ENCODE peak calls at places on chromosomes 5 and 9, in eight cellular contexts. G is ovary, I is A673, R is A549, C is GM12865, S is left ventricle myocardium inferior, V is foreskin fibroblast, P is HCT116. N is an unnamed sample.

GRCh38 chr5:103883143-103883542 is 320.6 kb upstream of the NUDT12 start:
- DNase-seq in G (no peak), I (no peak), R (no peak), C (no peak), S (no peak), V (no peak), P (no peak), N (no peak)

GRCh38 chr5:176859916-176860315 is 39.2 kb downstream of the HK3 start:
- DNase-seq in G (no peak), I (no peak), R (no peak), C (no peak), S (no peak), V (no peak), P (no peak), N (no peak)

GRCh38 chr9:22990349-22990748 is 543.7 kb downstream of the DMRTA1 start:
- DNase-seq in G (no peak), I (no peak), R (no peak), C (no peak), S (no peak), V (no peak), P (no peak), N (no peak)

GRCh38 chr5:177524539-177524900 is 7.8 kb upstream of the DDX41 start:
- DNase-seq in G (no peak), I (no peak), R (no peak), C (no peak), S (peak), V (no peak), P (no peak), N (no peak)

GRCh38 chr9:13705913-13706312 is 426.4 kb upstream of the MPDZ start:
- DNase-seq in G (no peak), I (no peak), R (no peak), C (no peak), S (peak), V (peak), P (no peak), N (no peak)

GRCh38 chr9:131407717-131408195 is 13.9 kb downstream of the PRRC2B start:
- DNase-seq in G (peak), I (peak), R (no peak), C (no peak), S (peak), V (peak), P (no peak), N (no peak)

GRCh38 chr5:31860726-31861432 is 221.9 kb downstream of the PDZD2 start:
- DNase-seq in G (no peak), I (no peak), R (no peak), C (no peak), S (no peak), V (no peak), P (no peak), N (no peak)

GRCh38 chr5:96794757-96795156 is 13.0 kb downstream of the ERAP1 start:
- DNase-seq in G (no peak), I (no peak), R (no peak), C (no peak), S (no peak), V (no peak), P (no peak), N (no peak)

GRCh38 chr9:12699529-12699928 is 6.3 kb downstream of the TYRP1 start:
- DNase-seq in G (no peak), I (no peak), R (no peak), C (no peak), S (no peak), V (peak), P (no peak), N (no peak)

GRCh38 chr5:17001418-17001817 is 65.3 kb upstream of the MYO10 start:
- DNase-seq in G (no peak), I (no peak), R (no peak), C (no peak), S (no peak), V (peak), P (no peak), N (no peak)

GRCh38 chr5:78533356-78533755 is 115.2 kb downstream of the LHFPL2 start:
- DNase-seq in G (no peak), I (no peak), R (peak), C (peak), S (no peak), V (no peak), P (no peak), N (no peak)

GRCh38 chr9:112091805-112092204 is 83.3 kb downstream of the SUSD1 start:
- DNase-seq in G (no peak), I (peak), R (no peak), C (no peak), S (no peak), V (peak), P (no peak), N (no peak)

GRCh38 chr5:102289251-102289899 is 6.7 kb downstream of the SLCO4C1 start:
- DNase-seq in G (no peak), I (no peak), R (no peak), C (no peak), S (no peak), V (no peak), P (no peak), N (no peak)

GRCh38 chr5:87650284-87650683 is 237.6 kb upstream of the CCNH start:
- DNase-seq in G (no peak), I (no peak), R (no peak), C (no peak), S (no peak), V (no peak), P (no peak), N (no peak)

GRCh38 chr5:14730881-14731280 is 66.4 kb downstream of the OTULIN start:
- DNase-seq in G (no peak), I (no peak), R (no peak), C (no peak), S (no peak), V (no peak), P (no peak), N (no peak)

GRCh38 chr5:123754167-123754840 is 242.3 kb downstream of the CSNK1G3 start:
- DNase-seq in G (no peak), I (peak), R (no peak), C (no peak), S (no peak), V (peak), P (no peak), N (no peak)

GRCh38 chr5:127838661-127839060 is 135.5 kb downstream of the CCDC192 start:
- DNase-seq in G (no peak), I (no peak), R (no peak), C (peak), S (no peak), V (peak), P (no peak), N (no peak)

GRCh38 chr9:131173995-131174394 is 48.6 kb downstream of the NUP214 start:
- DNase-seq in G (no peak), I (no peak), R (no peak), C (no peak), S (no peak), V (no peak), P (no peak), N (no peak)

GRCh38 chr9:87898151-87898550 is 15.5 kb downstream of the SPATA31E1 start:
- DNase-seq in G (no peak), I (peak), R (no peak), C (no peak), S (no peak), V (peak), P (no peak), N (no peak)

GRCh38 chr5:147560982-147561381 is 51.1 kb upstream of the DPYSL3 start:
- DNase-seq in G (no peak), I (peak), R (no peak), C (no peak), S (no peak), V (no peak), P (no peak), N (no peak)

GRCh38 chr9:135033487-135033886 is 54.0 kb upstream of the OLFM1 start:
- DNase-seq in G (no peak), I (no peak), R (no peak), C (no peak), S (no peak), V (no peak), P (no peak), N (no peak)

GRCh38 chr5:79546782-79547428 is 33.0 kb upstream of the HOMER1 start:
- DNase-seq in G (no peak), I (no peak), R (no peak), C (no peak), S (no peak), V (peak), P (no peak), N (no peak)

GRCh38 chr9:129178983-129179382 is 922 bp upstream of the IER5L start:
- DNase-seq in G (no peak), I (no peak), R (no peak), C (no peak), S (no peak), V (no peak), P (no peak), N (no peak)

GRCh38 chr5:55668356-55668755 is 43.8 kb downstream of the SLC38A9 start:
- DNase-seq in G (no peak), I (peak), R (peak), C (no peak), S (no peak), V (peak), P (peak), N (peak)

GRCh38 chr5:107218457-107219193 is 452.1 kb downstream of the EFNA5 start:
- DNase-seq in G (no peak), I (no peak), R (no peak), C (no peak), S (no peak), V (peak), P (no peak), N (peak)

GRCh38 chr5:86118542-86118941 is 499.2 kb upstream of the COX7C start:
- DNase-seq in G (no peak), I (no peak), R (peak), C (peak), S (no peak), V (no peak), P (peak), N (no peak)

GRCh38 chr5:83007755-83008154 is 69.4 kb downstream of the TMEM167A start:
- DNase-seq in G (no peak), I (no peak), R (no peak), C (no peak), S (no peak), V (no peak), P (no peak), N (no peak)

GRCh38 chr5:178483620-178484019 is 106.6 kb downstream of the COL23A1 start:
- DNase-seq in G (no peak), I (no peak), R (no peak), C (peak), S (peak), V (no peak), P (no peak), N (no peak)

GRCh38 chr9:131296906-131297500 is 7.5 kb downstream of the PLPP7 start:
- DNase-seq in G (no peak), I (no peak), R (no peak), C (no peak), S (no peak), V (no peak), P (no peak), N (no peak)

GRCh38 chr5:57839025-57839424 is 356.4 kb upstream of the ACTBL2 start:
- DNase-seq in G (no peak), I (no peak), R (no peak), C (no peak), S (no peak), V (no peak), P (no peak), N (no peak)

GRCh38 chr5:142295960-142296860 is 28.6 kb downstream of the SPRY4 start:
- DNase-seq in G (no peak), I (no peak), R (no peak), C (no peak), S (no peak), V (no peak), P (no peak), N (no peak)

GRCh38 chr5:135306557-135306956 is 92.5 kb downstream of the MACROH2A1 start:
- DNase-seq in G (no peak), I (no peak), R (no peak), C (no peak), S (no peak), V (no peak), P (no peak), N (no peak)

GRCh38 chr5:16773990-16774389 is 157.2 kb upstream of the RETREG1 start:
- DNase-seq in G (no peak), I (peak), R (no peak), C (no peak), S (no peak), V (peak), P (no peak), N (peak)

GRCh38 chr5:142211918-142212317 is 103.3 kb downstream of the NDFIP1 start:
- DNase-seq in G (no peak), I (no peak), R (no peak), C (no peak), S (no peak), V (no peak), P (no peak), N (no peak)

GRCh38 chr5:92328584-92329259 is 945.6 kb upstream of the ARRDC3 start:
- DNase-seq in G (no peak), I (no peak), R (no peak), C (no peak), S (peak), V (peak), P (no peak), N (no peak)

DNA sequence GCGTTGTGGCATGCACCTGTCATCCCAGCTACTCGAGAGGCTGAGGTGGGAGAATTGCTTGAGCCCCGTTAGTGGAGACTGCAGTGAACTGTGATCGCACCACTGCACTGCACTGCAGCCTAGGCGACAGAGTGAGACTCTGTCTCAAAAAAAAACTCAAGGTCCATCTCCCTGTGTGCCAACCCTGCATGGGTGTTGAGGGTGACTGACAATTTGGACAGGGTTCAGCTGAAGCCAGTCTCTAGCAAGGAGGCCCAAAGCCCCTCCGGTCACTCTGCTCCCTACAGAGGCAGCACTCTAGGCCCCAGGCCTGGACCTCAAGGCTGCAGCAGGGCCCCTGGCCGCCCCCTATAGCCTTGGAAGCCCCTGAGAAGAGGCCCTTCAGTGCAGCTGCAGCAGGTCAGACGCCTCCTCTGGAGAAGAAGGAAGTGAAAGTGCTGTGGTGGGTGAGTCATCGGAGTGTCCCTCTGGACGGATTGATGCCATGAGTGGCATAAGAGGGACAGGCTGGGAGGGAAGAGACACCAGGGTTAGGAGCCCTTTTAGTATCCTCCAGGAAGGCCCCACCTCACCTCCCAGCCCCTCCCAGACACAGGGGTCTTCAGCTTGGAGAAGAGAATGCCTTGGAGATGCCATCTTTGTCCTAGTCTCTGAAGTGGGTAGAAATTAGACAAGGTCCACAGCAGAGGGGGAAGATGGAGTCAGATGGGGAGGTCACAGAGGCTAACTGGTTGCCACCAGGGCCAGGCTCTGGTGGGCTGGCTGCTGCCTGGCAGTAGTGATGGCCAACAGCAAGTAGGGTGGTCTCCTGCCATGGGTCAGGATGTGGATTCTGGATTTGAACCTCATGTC is 39.1 kb upstream of the NEK6 start:
- DNase-seq in G (no peak), I (peak), R (peak), C (peak), S (no peak), V (peak), P (peak), N (no peak)
- TF ChIP-seq CTCF in G (no peak), I (no peak), R (no peak), C (no peak), S (no peak), V (no peak), P (peak), N (no peak)

DNA sequence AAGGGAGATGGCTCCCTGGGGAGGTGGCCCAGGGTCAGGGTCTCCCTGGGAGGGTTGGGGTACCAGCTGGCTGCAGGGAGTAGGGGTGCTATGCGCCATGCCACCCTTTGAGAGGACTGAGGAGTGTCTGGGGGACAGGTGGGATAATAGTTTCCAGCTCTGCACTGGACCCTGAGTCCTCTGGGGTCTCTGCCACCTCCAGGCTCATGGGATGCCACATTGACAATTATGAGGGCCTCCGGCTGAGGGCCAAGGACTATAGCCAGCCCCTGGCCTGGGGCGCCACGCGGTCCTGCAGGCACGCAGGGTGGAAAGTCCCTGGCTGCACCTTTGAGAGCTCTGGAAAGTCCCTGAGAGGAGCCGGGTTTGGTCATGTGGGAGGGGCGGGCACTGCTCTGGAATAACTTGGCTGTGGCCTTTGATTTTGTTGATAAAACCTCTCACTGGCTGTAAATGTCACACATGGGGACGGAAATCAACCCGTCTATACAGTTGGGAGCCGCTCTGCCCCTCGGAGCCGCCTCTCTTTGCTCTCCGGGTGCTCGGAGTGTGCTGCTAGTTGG is 16.0 kb downstream of the TRAF2 start:
- DNase-seq in G (no peak), I (no peak), R (peak), C (peak), S (peak), V (peak), P (no peak), N (peak)
- H3K4me3 ChIP-seq in G (no peak), I (no peak), R (peak), C (peak), S (peak), V (no peak), P (no peak), N (no peak)

GRCh38 chr9:30775236-30775635 is 1609.2 kb upstream of the ACO1 start:
- DNase-seq in G (no peak), I (no peak), R (no peak), C (no peak), S (no peak), V (no peak), P (no peak), N (no peak)

GRCh38 chr9:30771278-30771677 is 1613.2 kb upstream of the ACO1 start:
- DNase-seq in G (no peak), I (no peak), R (no peak), C (no peak), S (no peak), V (no peak), P (no peak), N (no peak)

GRCh38 chr9:30774326-30774725 is 1610.1 kb upstream of the ACO1 start:
- DNase-seq in G (no peak), I (peak), R (no peak), C (peak), S (no peak), V (no peak), P (no peak), N (no peak)

DNA sequence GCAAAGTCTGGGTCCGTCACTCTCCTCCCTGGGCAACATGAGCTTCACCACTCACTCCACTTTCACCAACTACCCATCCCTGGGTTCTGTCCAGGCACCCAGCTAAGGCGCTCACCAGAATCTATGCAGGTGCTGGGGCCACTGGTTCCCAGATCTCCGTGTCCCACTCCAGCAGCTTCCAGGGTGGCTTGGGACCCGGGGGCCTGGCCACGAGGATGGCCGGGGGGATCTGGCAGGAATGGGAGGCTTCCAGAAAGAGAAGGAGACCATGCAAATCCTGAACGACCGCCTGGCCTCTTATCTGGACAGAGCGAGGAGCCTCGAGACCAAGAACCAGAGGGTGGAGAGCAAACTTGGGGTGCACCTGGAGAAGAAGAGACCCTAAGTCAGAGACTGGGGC is 1611.0 kb upstream of the ACO1 start:
- DNase-seq in G (no peak), I (no peak), R (no peak), C (no peak), S (no peak), V (no peak), P (no peak), N (no peak)
- TF ChIP-seq CTCF in G (no peak), I (no peak), R (no peak), C (no peak), S (no peak), V (no peak), P (no peak), N (no peak)

GRCh38 chr5:40687316-40687715 is 7.6 kb downstream of the PTGER4 start:
- DNase-seq in G (no peak), I (no peak), R (no peak), C (peak), S (no peak), V (peak), P (no peak), N (no peak)
- H3K4me3 ChIP-seq in G (no peak), I (no peak), R (no peak), C (no peak), S (peak), V (no peak), P (no peak), N (no peak)

GRCh38 chr9:37027582-37028424 is 6.3 kb downstream of the PAX5 start:
- DNase-seq in G (peak), I (peak), R (peak), C (peak), S (peak), V (peak), P (peak), N (no peak)
- TF ChIP-seq CTCF in G (no peak), I (no peak), R (no peak), C (no peak), S (no peak), V (no peak), P (no peak), N (no peak)

GRCh38 chr5:143401253-143401845 is 2.1 kb downstream of the NR3C1 start:
- DNase-seq in G (no peak), I (no peak), R (no peak), C (no peak), S (no peak), V (peak), P (no peak), N (no peak)
- H3K4me3 ChIP-seq in G (peak), I (peak), R (peak), C (peak), S (peak), V (peak), P (no peak), N (peak)

DNA sequence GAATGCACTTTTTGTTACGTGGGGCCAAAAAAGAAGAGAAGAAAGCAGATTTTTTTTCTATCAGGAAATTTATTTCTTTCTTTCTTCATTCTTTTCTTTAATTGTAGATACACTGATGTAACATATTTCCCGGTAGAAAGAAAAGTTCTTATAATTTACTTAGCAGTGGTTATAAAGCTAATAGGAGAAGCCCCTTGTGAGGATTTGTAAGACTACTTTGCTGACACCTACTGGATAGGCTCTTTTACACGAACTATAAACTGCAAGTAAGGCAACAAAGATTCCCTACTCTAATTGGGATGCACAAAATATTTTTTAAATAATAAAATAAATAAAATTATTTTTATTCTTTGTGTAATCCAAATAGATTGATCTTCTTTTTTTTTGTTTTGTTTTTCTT is 284.4 kb downstream of the DNAH5 start:
- DNase-seq in G (no peak), I (no peak), R (no peak), C (no peak), S (no peak), V (peak), P (no peak), N (no peak)
- TF ChIP-seq CTCF in G (no peak), I (no peak), R (peak), C (no peak), S (no peak), V (peak), P (no peak), N (no peak)